ENCODE peak calls at places on chromosomes 5 and 9, in six cellular contexts. R is AG09309, Z is adrenal gland, U is cardiac muscle cell, B is PC-9, Y is GM06990. H is an unnamed sample.

GRCh38 chr5:180115326-180116076 is 43.9 kb upstream of the RNF130 start:
- DNase-seq in U (no peak), Y (no peak), B (peak; percentile 5), Z (no peak), R (no peak), H (no peak)

GRCh38 chr9:13719981-13720380 is 440.5 kb upstream of the MPDZ start:
- DNase-seq in R (no peak), B (no peak), Z (no peak), U (peak; percentile 85), Y (no peak), H (no peak)

GRCh38 chr5:71948206-71948605 is 159.1 kb upstream of the MAP1B start:
- DNase-seq in B (no peak), U (no peak), Y (no peak), Z (no peak), R (no peak), H (no peak)

GRCh38 chr9:70945301-70945700 is 176.1 kb downstream of the TRPM3 start:
- DNase-seq in Y (no peak), R (no peak), B (no peak), Z (no peak), U (no peak), H (no peak)

GRCh38 chr5:446864-447263 is 3.9 kb downstream of the EXOC3 start:
- DNase-seq in Z (no peak), B (no peak), R (no peak), Y (no peak), U (peak; percentile 55), H (peak; percentile 11)

GRCh38 chr5:147509710-147510651 is at the start of gene DPYSL3:
- DNase-seq in B (no peak), Y (peak; percentile 54), Z (peak; percentile 36), U (peak; percentile 89), R (peak; percentile 39), H (peak; percentile 69)

GRCh38 chr5:3025392-3025791 is 273.9 kb upstream of the IRX2 start:
- DNase-seq in B (no peak), Z (no peak), U (no peak), R (no peak), Y (no peak), H (no peak)

GRCh38 chr9:99488109-99489042 is 266.3 kb downstream of the SEC61B start:
- DNase-seq in Y (no peak), Z (no peak), U (no peak), B (no peak), R (no peak), H (no peak)

GRCh38 chr9:84711936-84712335 is 42.4 kb downstream of the NTRK2 start:
- DNase-seq in Z (peak; percentile 71), B (peak; percentile 70), U (peak; percentile 24), R (peak; percentile 2), Y (no peak), H (no peak)

GRCh38 chr9:130857864-130858730 is 23.0 kb downstream of the ABL1 start:
- DNase-seq in B (no peak), Z (no peak), R (peak; percentile 67), Y (no peak), U (peak; percentile 88), H (no peak)

GRCh38 chr9:29753638-29754037 is 2180.4 kb upstream of the C9orf72 start:
- DNase-seq in U (no peak), R (no peak), B (no peak), Y (no peak), Z (no peak), H (no peak)

GRCh38 chr5:111691914-111692313 is 65.1 kb downstream of the NREP start:
- DNase-seq in Y (no peak), B (no peak), U (no peak), R (no peak), Z (no peak), H (no peak)

GRCh38 chr9:18331808-18332209 is 142.1 kb upstream of the ADAMTSL1 start:
- DNase-seq in Z (no peak), R (no peak), U (peak; percentile 46), Y (no peak), B (no peak), H (no peak)

GRCh38 chr5:90285581-90285980 is 124.0 kb downstream of the CETN3 start:
- DNase-seq in R (no peak), B (no peak), Z (no peak), U (no peak), Y (no peak), H (no peak)

GRCh38 chr5:110376281-110376916 is 350.1 kb downstream of the TMEM232 start:
- DNase-seq in R (no peak), B (no peak), Y (no peak), U (no peak), Z (no peak), H (no peak)

GRCh38 chr5:37835400-37835973 is 4.4 kb downstream of the GDNF start:
- DNase-seq in Z (no peak), U (no peak), Y (no peak), R (no peak), B (no peak), H (no peak)

GRCh38 chr5:37831821-37832524 is 7.9 kb downstream of the GDNF start:
- DNase-seq in U (no peak), B (no peak), Z (no peak), R (no peak), Y (no peak), H (no peak)

GRCh38 chr5:37836173-37837100 is 3.4 kb downstream of the GDNF start:
- DNase-seq in R (no peak), B (no peak), U (peak; percentile 45), Y (no peak), Z (peak; percentile 19), H (no peak)

GRCh38 chr5:37834542-37835399 is 5.1 kb downstream of the GDNF start:
- DNase-seq in B (no peak), Y (no peak), Z (no peak), U (no peak), R (no peak), H (no peak)

DNA sequence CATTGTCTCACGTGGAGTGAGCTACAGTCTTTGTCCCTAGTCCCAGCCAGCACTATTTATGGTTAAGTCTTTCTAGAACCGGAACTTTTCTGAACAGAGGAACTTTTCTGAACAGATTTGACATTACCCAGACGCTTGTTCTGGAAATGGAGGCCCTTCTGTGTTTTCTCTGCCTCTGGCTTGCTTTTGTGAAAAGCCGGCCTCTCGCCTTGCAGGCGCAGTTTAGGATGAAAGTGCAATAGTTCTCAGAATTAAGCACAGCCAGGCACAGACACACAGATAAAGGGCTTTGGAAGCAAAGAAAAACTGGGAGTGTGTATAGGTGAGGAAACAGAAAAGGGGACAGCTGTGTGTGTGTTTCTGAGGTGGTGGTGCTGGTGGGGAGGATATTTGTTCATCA is 5.9 kb downstream of the GDNF start:
- DNase-seq in Y (no peak), Z (no peak), U (no peak), B (no peak), R (no peak), H (no peak)
- H3K4me3 ChIP-seq in Y (no peak overlapping the region), Z (no peak overlapping the region), U (no peak overlapping the region), B (no peak overlapping the region), R (no peak overlapping the region), H (no peak overlapping the region)

GRCh38 chr5:53482717-53483638 is 2.5 kb downstream of the FST start:
- DNase-seq in Y (peak; percentile 28), B (no peak), R (no peak), U (peak; percentile 55), Z (peak; percentile 40), H (peak; percentile 34)
- TF ChIP-seq CTCF in Y (peak; percentile 45), B (no peak), R (peak; percentile 29), U (peak; percentile 53), Z (no peak), H (no peak)

DNA sequence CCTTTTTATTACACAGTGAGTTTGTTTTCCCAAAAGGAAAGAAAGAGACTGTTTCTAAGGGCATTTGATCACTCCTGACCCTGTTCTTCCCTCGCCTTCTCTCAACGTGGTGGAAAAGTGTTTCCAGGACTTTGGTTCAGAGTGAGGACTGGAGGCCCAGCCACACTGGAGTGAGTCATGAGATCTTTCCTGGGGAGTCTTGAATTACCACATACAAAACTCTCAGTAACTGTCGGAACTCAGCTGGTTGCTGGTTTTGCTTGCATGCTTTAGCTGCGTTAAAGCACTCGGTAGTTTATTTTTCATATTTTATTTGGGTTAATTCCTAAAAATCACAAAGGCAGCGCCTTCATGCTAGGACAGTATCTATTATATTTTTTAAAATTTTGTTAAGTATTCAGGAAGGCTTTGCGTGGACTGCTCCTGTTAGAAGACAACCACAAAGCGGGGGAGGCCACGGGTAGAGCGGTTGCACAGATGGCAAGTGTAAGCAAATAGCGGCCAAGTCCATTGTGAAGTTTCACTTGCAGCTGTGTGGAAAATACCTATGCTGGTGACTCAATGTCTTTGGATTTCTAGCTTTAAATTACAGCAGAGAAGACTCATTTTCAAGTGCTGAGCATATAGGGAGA is 77.7 kb downstream of the ARSB start:
- DNase-seq in Z (no peak), U (peak; percentile 91), R (peak; percentile 74), Y (no peak), B (no peak), H (no peak)
- H3K4me3 ChIP-seq in Z (no peak overlapping the region), U (no peak overlapping the region), R (peak overlapping the region; percentile 20), Y (no peak overlapping the region), B (no peak overlapping the region), H (no peak overlapping the region)

DNA sequence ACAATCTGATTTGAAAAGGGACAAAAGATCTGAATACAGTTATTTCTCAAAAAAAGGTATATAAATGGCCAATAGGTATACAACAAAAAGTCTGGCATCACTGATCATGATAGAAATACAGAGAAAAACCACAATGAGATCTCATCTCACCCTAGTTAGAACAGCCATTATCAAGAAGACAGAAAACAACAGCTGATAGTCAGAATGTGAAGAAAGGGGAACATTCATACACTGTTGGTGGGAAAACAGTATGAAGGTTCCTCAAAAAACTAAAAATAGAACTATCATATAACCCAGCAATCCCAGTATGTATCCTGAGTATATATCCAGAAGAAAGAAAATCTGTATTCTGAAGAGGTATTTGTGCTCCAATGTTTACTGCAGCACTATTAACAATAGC is 75.7 kb upstream of the OR2K2 start:
- DNase-seq in R (no peak), Z (no peak), Y (no peak), B (no peak), U (no peak), H (no peak)
- TF ChIP-seq CTCF in R (no peak), Z (no peak), Y (no peak), B (no peak), U (no peak), H (no peak)

GRCh38 chr9:114384836-114385411 is 2.9 kb downstream of the AKNA start:
- DNase-seq in U (no peak), Y (no peak), B (no peak), R (no peak), Z (no peak), H (no peak)
- H3K4me3 ChIP-seq in U (no peak overlapping the region), Y (peak overlapping the region; percentile 60), B (no peak overlapping the region), R (no peak overlapping the region), Z (no peak overlapping the region), H (no peak overlapping the region)

H was measured in testis.